ENCODE peak calls at places on chromosomes 2 and 18, in ten cellular contexts. I is anterior cingulate cortex; S is activated CD4-positive, alpha-beta T cell treated with anti-CD3 and anti-CD28 coated beads, Interleukin-2, amount 50 U/mL, for 24 hours; T is activated naive CD8-positive, alpha-beta T cell treated with anti-CD3 and anti-CD28 coated beads, Interleukin-2, amount 50 U/mL, for 24 hours; L is HT1080; P is NCI-H1105; J is AG09319; R is nephron progenitor cell; M is psoas muscle; U is colonic mucosa. Z is an unnamed sample.

GRCh38 chr2:106316937-106317336 is 122.8 kb upstream of the UXS1 start:
- DNase-seq in I (no peak), S (no peak), T (no peak), L (no peak), P (peak; percentile 0), J (no peak), R (no peak), M (no peak), U (no peak), Z (peak; percentile 15)

GRCh38 chr2:180539541-180539940 is 440.9 kb upstream of the UBE2E3 start:
- DNase-seq in I (no peak), S (no peak), T (no peak), L (no peak), P (no peak), J (no peak), R (no peak), M (no peak), U (no peak), Z (no peak)

GRCh38 chr2:149662556-149662955 is 75.0 kb upstream of the MMADHC start:
- DNase-seq in I (no peak), S (no peak), T (no peak), L (no peak), P (no peak), J (no peak), R (no peak), M (no peak), U (no peak), Z (no peak)

GRCh38 chr18:3903341-3903740 is 453.4 kb downstream of the TGIF1 start:
- DNase-seq in I (no peak), S (no peak), T (no peak), L (peak; percentile 89), P (no peak), J (peak; percentile 18), R (no peak), M (no peak), U (no peak), Z (no peak)

GRCh38 chr2:72985891-72986683 is 68.8 kb downstream of the EMX1 start:
- DNase-seq in I (no peak), S (no peak), T (no peak), L (no peak), P (no peak), J (no peak), R (no peak), M (peak; percentile 45), U (no peak), Z (no peak)

GRCh38 chr18:2572144-2572682 is 856 bp downstream of the NDC80 start:
- DNase-seq in I (no peak), S (no peak), T (no peak), L (peak; percentile 16), P (no peak), J (no peak), R (no peak), M (no peak), U (no peak), Z (no peak)

GRCh38 chr2:15773204-15773603 is 167.1 kb upstream of the MYCN start:
- DNase-seq in I (no peak), S (no peak), T (no peak), L (no peak), P (no peak), J (no peak), R (no peak), M (no peak), U (no peak), Z (no peak)

GRCh38 chr2:128319773-128320608 is 1.3 kb upstream of the HS6ST1 start:
- DNase-seq in I (no peak), S (no peak), T (no peak), L (no peak), P (no peak), J (no peak), R (no peak), M (no peak), U (no peak), Z (no peak)